ENCODE peak calls at places on chromosomes 16 and 17, in seven cellular contexts. V is ACHN; H is astrocyte; Q is SHP77; F is naive thymus-derived CD8-positive, alpha-beta T cell; N is KG1; K is activated naive CD8-positive, alpha-beta T cell treated with anti-CD3 and anti-CD28 coated beads, Interleukin-2, amount 50 U/mL, for 24 hours. R is an unnamed sample.

GRCh38 chr16:74709477-74709877 is 8.8 kb upstream of the MLKL start:
- DNase-seq in K (peak), Q (peak), F (peak), N (peak), H (peak), V (peak), R (peak)

GRCh38 chr17:2803971-2804370 is 7.7 kb downstream of the RAP1GAP2 start:
- DNase-seq in K (no peak), H (no peak), F (no peak), N (no peak), V (no peak), Q (no peak), R (no peak)

GRCh38 chr17:30278032-30278431 is 13.7 kb downstream of the BLMH start:
- DNase-seq in V (peak), H (no peak), K (no peak), N (no peak), Q (no peak), F (peak), R (no peak)

GRCh38 chr16:53757971-53758609 is 54.1 kb downstream of the FTO start:
- DNase-seq in H (no peak), N (no peak), K (no peak), F (no peak), Q (no peak), V (no peak), R (no peak)

GRCh38 chr16:30113711-30114333 is 485 bp upstream of the GDPD3 start:
- DNase-seq in N (no peak), F (no peak), V (no peak), H (no peak), K (no peak), Q (no peak), R (no peak)

GRCh38 chr16:87525352-87525751 is 32.5 kb upstream of the ZCCHC14 start:
- DNase-seq in Q (no peak), N (no peak), H (no peak), K (no peak), F (no peak), V (peak), R (no peak)

GRCh38 chr17:74812109-74812864 is 36.1 kb upstream of the NAT9 start:
- DNase-seq in V (no peak), H (no peak), N (no peak), Q (no peak), K (no peak), F (no peak), R (no peak)

GRCh38 chr16:30660424-30661251 is 2.4 kb downstream of the FBRS start:
- DNase-seq in Q (no peak), F (peak), H (peak), K (peak), N (no peak), V (no peak), R (no peak)

GRCh38 chr17:74373838-74374606 is 6.7 kb downstream of the GPR142 start:
- DNase-seq in V (no peak), F (no peak), K (no peak), Q (peak), N (no peak), H (no peak), R (peak)

GRCh38 chr16:66928702-66929388 is 3.5 kb upstream of the RRAD start:
- DNase-seq in V (peak), N (no peak), Q (no peak), H (no peak), F (no peak), K (peak), R (no peak)

GRCh38 chr17:72383053-72383847 is 262.4 kb downstream of the SOX9 start:
- DNase-seq in F (no peak), N (no peak), Q (no peak), V (no peak), H (no peak), K (no peak), R (no peak)

GRCh38 chr17:32941419-32942032 is 13.6 kb downstream of the TMEM98 start:
- DNase-seq in V (no peak), F (no peak), Q (no peak), K (no peak), N (no peak), H (no peak), R (no peak)

GRCh38 chr16:47625115-47625567 is 164.0 kb downstream of the PHKB start:
- DNase-seq in H (no peak), K (no peak), V (no peak), N (no peak), Q (no peak), F (no peak), R (no peak)

GRCh38 chr16:57175896-57176295 is 9.9 kb downstream of the PSME3IP1 start:
- DNase-seq in N (no peak), F (no peak), K (no peak), Q (no peak), H (peak), V (peak), R (no peak)

GRCh38 chr17:75228847-75229246 is 23.4 kb downstream of the NUP85 start:
- DNase-seq in H (no peak), F (no peak), N (no peak), Q (no peak), K (no peak), V (no peak), R (no peak)

GRCh38 chr17:82917656-82918345 is 78.0 kb upstream of the ZNF750 start:
- DNase-seq in N (no peak), V (peak), H (no peak), K (peak), F (peak), Q (no peak), R (no peak)

GRCh38 chr17:27199948-27200347 is 94.0 kb upstream of the WSB1 start:
- DNase-seq in N (no peak), F (no peak), H (no peak), Q (no peak), V (no peak), K (no peak), R (no peak)

GRCh38 chr17:72404872-72405271 is 284.1 kb downstream of the SOX9 start:
- DNase-seq in V (no peak), K (no peak), F (no peak), Q (no peak), N (no peak), H (peak), R (no peak)

GRCh38 chr17:50858486-50859225 is 7.5 kb downstream of the TOB1 start:
- DNase-seq in F (no peak), N (no peak), Q (no peak), H (no peak), K (no peak), V (no peak), R (no peak)

GRCh38 chr17:63249256-63250006 is 196.7 kb downstream of the CYB561 start:
- DNase-seq in F (no peak), H (peak), N (no peak), V (no peak), K (no peak), Q (no peak), R (no peak)

GRCh38 chr16:17461951-17462729 is 8.6 kb downstream of the XYLT1 start:
- DNase-seq in V (no peak), F (no peak), N (peak), K (peak), Q (no peak), H (no peak), R (no peak)

GRCh38 chr16:48524348-48525200 is 85.4 kb downstream of the N4BP1 start:
- DNase-seq in V (no peak), K (no peak), H (no peak), F (no peak), N (no peak), Q (no peak), R (no peak)

GRCh38 chr16:55576369-55576768 is 9.9 kb downstream of the CAPNS2 start:
- DNase-seq in V (no peak), H (no peak), Q (no peak), K (no peak), N (no peak), F (no peak), R (no peak)

GRCh38 chr16:67653131-67654068 is 6.7 kb downstream of the ACD start:
- DNase-seq in N (no peak), H (no peak), V (peak), Q (no peak), K (no peak), F (no peak), R (no peak)

GRCh38 chr17:34826332-34826731 is 134.9 kb downstream of the CCT6B start:
- DNase-seq in N (no peak), K (no peak), F (no peak), V (no peak), H (no peak), Q (no peak), R (no peak)

GRCh38 chr17:31778538-31778937 is 80.5 kb downstream of the COPRS start:
- DNase-seq in N (no peak), V (peak), F (no peak), H (no peak), K (no peak), Q (no peak), R (no peak)

GRCh38 chr16:70159355-70160348 is 13.9 kb upstream of the CLEC18C start:
- DNase-seq in F (no peak), K (no peak), Q (no peak), N (no peak), V (peak), H (peak), R (no peak)

GRCh38 chr16:17346774-17347569 is 123.8 kb downstream of the XYLT1 start:
- DNase-seq in N (no peak), F (no peak), Q (no peak), K (peak), H (no peak), V (no peak), R (no peak)

GRCh38 chr16:12588510-12588909 is 215.2 kb downstream of the CPPED1 start:
- DNase-seq in V (no peak), K (no peak), F (no peak), Q (no peak), H (no peak), N (no peak), R (no peak)